ENCODE peak calls at places on chromosomes 4 and X, in eight cellular contexts. N is T-helper 1 cell, R is cardiac fibroblast, S is HEK293T, H is GM23338, J is activated T-cell treated with anti-CD3 and anti-CD28 coated beads for 4 hours, B is NCI-H1930, L is fibroblast of mammary gland. T is an unnamed sample.

GRCh38 chrX:77723684-77724083 is 62.3 kb downstream of the ATRX start:
- DNase-seq in R (no peak), B (no peak), H (no peak), N (no peak), J (no peak), L (no peak), S (no peak), T (no peak)

GRCh38 chrX:80285131-80285773 is 135.0 kb upstream of the TENT5D start:
- DNase-seq in N (no peak), L (peak; percentile 34), J (no peak), S (peak; percentile 36), H (peak; percentile 61), B (no peak), R (peak; percentile 16), T (peak; percentile 24)

GRCh38 chrX:140860718-140861117 is 141.7 kb upstream of the SPANXB1 start:
- DNase-seq in B (no peak), J (no peak), L (no peak), S (no peak), N (no peak), H (no peak), R (no peak), T (no peak)

GRCh38 chr4:3031357-3032064 is 42.8 kb downstream of the HTT-AS start:
- DNase-seq in N (no peak), S (no peak), H (no peak), L (no peak), B (no peak), J (no peak), R (no peak), T (no peak)

GRCh38 chr4:82352825-82353370 is 20.9 kb downstream of the HNRNPD start:
- DNase-seq in R (peak; percentile 23), H (no peak), B (no peak), L (no peak), J (no peak), N (no peak), S (no peak), T (no peak)

GRCh38 chr4:85448880-85449763 is 25.8 kb upstream of the ARHGAP24 start:
- DNase-seq in L (no peak), S (no peak), N (no peak), H (no peak), J (no peak), R (no peak), B (no peak), T (no peak)

GRCh38 chr4:124526760-124527159 is 185.8 kb downstream of the ANKRD50 start:
- DNase-seq in R (no peak), H (no peak), J (no peak), B (no peak), L (no peak), N (no peak), S (no peak), T (no peak)

GRCh38 chrX:107747596-107748161 is 27.9 kb downstream of the TSC22D3 start:
- DNase-seq in H (no peak), B (no peak), R (peak; percentile 69), J (no peak), S (peak; percentile 53), N (no peak), L (peak; percentile 66), T (peak; percentile 40)

GRCh38 chr4:47551682-47552081 is 66.6 kb downstream of the ATP10D start:
- DNase-seq in R (peak; percentile 38), H (no peak), S (no peak), N (no peak), J (no peak), L (peak; percentile 50), B (no peak), T (peak; percentile 57)

GRCh38 chrX:74527344-74527743 is 87.1 kb downstream of the RLIM start:
- DNase-seq in J (no peak), B (no peak), R (no peak), N (no peak), H (no peak), S (no peak), L (no peak), T (no peak)

GRCh38 chr4:128835498-128836222 is 26.2 kb downstream of the JADE1 start:
- DNase-seq in B (no peak), S (no peak), N (no peak), H (no peak), R (no peak), L (peak; percentile 28), J (no peak), T (no peak)

GRCh38 chr4:17324431-17324830 is 187.5 kb downstream of the QDPR start:
- DNase-seq in J (peak; percentile 58), H (peak; percentile 81), B (peak; percentile 15), S (peak; percentile 51), L (peak; percentile 64), N (no peak), R (peak; percentile 69), T (peak; percentile 53)

GRCh38 chr4:161841759-161842158 is 322.0 kb downstream of the FSTL5 start:
- DNase-seq in H (no peak), L (no peak), J (no peak), S (no peak), N (no peak), B (no peak), R (no peak), T (no peak)

GRCh38 chrX:134734343-134735001 is 76.2 kb upstream of the PLAC1 start:
- DNase-seq in S (no peak), N (no peak), H (no peak), L (peak; percentile 73), R (no peak), J (no peak), B (no peak), T (peak; percentile 52)

GRCh38 chrX:3651272-3651671 is 62.2 kb downstream of the PRKX start:
- DNase-seq in L (peak; percentile 47), R (peak; percentile 56), S (no peak), B (no peak), N (no peak), J (no peak), H (peak; percentile 12), T (peak; percentile 13)

GRCh38 chr4:87209696-87210095 is 10.7 kb downstream of the KLHL8 start:
- DNase-seq in J (no peak), R (peak; percentile 41), H (no peak), N (no peak), B (no peak), S (no peak), L (peak; percentile 22), T (no peak)

GRCh38 chr4:185721190-185721948 is 90.6 kb downstream of the SORBS2 start:
- DNase-seq in R (peak; percentile 75), H (no peak), S (no peak), L (peak; percentile 60), N (no peak), B (no peak), J (no peak), T (peak; percentile 31)

T was measured in RPMI7951.